ENCODE peak calls at places on chromosomes 11 and 22, in five cellular contexts. D is A549, R is HFF-Myc, O is heart right ventricle, I is fibroblast of lung. M is an unnamed sample.

GRCh38 chr22:35401863-35402262 is 1.9 kb downstream of the MCM5 start:
- DNase-seq in D (no peak), R (no peak), O (no peak), I (no peak), M (no peak)

GRCh38 chr22:29481265-29482000 is 1.4 kb downstream of the NEFH start:
- DNase-seq in D (no peak), R (no peak), O (no peak), I (peak), M (no peak)

GRCh38 chr11:67045314-67045713 is 11.3 kb upstream of the RHOD start:
- DNase-seq in D (peak), R (no peak), O (no peak), I (peak), M (no peak)

GRCh38 chr22:22123960-22124278 is 120.7 kb upstream of the VPREB1 start:
- DNase-seq in D (no peak), R (no peak), O (no peak), I (no peak), M (no peak)

GRCh38 chr11:133041928-133042890 is 490.1 kb downstream of the OPCML start:
- DNase-seq in D (no peak), R (no peak), O (no peak), I (no peak), M (no peak)

GRCh38 chr11:59777104-59777503 is 21.9 kb downstream of the STX3 start:
- DNase-seq in D (no peak), R (no peak), O (no peak), I (no peak), M (no peak)

GRCh38 chr11:108199446-108200321 is 22.8 kb downstream of the NPAT start:
- DNase-seq in D (no peak), R (no peak), O (no peak), I (peak), M (no peak)

GRCh38 chr11:1373536-1374214 is 16.1 kb upstream of the BRSK2 start:
- DNase-seq in D (no peak), R (no peak), O (no peak), I (no peak), M (no peak)

GRCh38 chr11:12404461-12404860 is 27.1 kb downstream of the PARVA start:
- DNase-seq in D (no peak), R (no peak), O (peak), I (no peak), M (no peak)

GRCh38 chr22:19659805-19660345 is 54.4 kb upstream of the SEPTIN5 start:
- DNase-seq in D (no peak), R (no peak), O (no peak), I (no peak), M (no peak)

GRCh38 chr22:16563555-16564520 is 28.8 kb downstream of the CCT8L2 start:
- DNase-seq in D (no peak), R (no peak), O (no peak), I (no peak), M (no peak)

GRCh38 chr11:1147792-1148191 is 10.0 kb upstream of the MUC5AC start:
- DNase-seq in D (no peak), R (no peak), O (no peak), I (no peak), M (no peak)

GRCh38 chr11:73374130-73374529 is 2.1 kb upstream of the RELT start:
- DNase-seq in D (no peak), R (no peak), O (no peak), I (no peak), M (no peak)

GRCh38 chr11:14537134-14537599 is 17.0 kb upstream of the PSMA1 start:
- DNase-seq in D (peak), R (no peak), O (no peak), I (peak), M (peak)

GRCh38 chr11:47121731-47122130 is 54.9 kb downstream of the ARFGAP2 start:
- DNase-seq in D (no peak), R (no peak), O (no peak), I (no peak), M (no peak)

GRCh38 chr11:33375688-33376311 is 118.6 kb downstream of the HIPK3 start:
- DNase-seq in D (peak), R (no peak), O (no peak), I (peak), M (no peak)

GRCh38 chr22:31610611-31611010 is 51.4 kb downstream of the PISD start:
- DNase-seq in D (no peak), R (no peak), O (no peak), I (no peak), M (no peak)

GRCh38 chr11:22459053-22459452 is 120.9 kb downstream of the SLC17A6 start:
- DNase-seq in D (no peak), R (no peak), O (no peak), I (peak), M (no peak)

GRCh38 chr11:80103149-80103859 is 662.5 kb upstream of the TENM4 start:
- DNase-seq in D (no peak), R (peak), O (no peak), I (peak), M (no peak)

GRCh38 chr11:86592047-86592564 is 80.3 kb downstream of the ME3 start:
- DNase-seq in D (no peak), R (no peak), O (no peak), I (peak), M (no peak)

GRCh38 chr22:22097727-22098228 is 115.2 kb upstream of the TOP3B start:
- DNase-seq in D (no peak), R (no peak), O (no peak), I (no peak), M (no peak)

GRCh38 chr11:86805873-86806310 is 5.5 kb downstream of the PRSS23 start:
- DNase-seq in D (no peak), R (no peak), O (no peak), I (peak), M (no peak)

GRCh38 chr11:63609971-63610580 is 4.2 kb downstream of the PLAAT3 start:
- DNase-seq in D (no peak), R (no peak), O (no peak), I (no peak), M (no peak)

GRCh38 chr22:20514658-20515406 is 7.4 kb downstream of the MED15 start:
- DNase-seq in D (no peak), R (no peak), O (no peak), I (peak), M (no peak)

GRCh38 chr11:72570893-72571741 is 103.1 kb downstream of the PDE2A start:
- DNase-seq in D (no peak), R (no peak), O (no peak), I (no peak), M (no peak)

GRCh38 chr11:71129624-71130023 is 122.8 kb downstream of the SHANK2 start:
- DNase-seq in D (no peak), R (peak), O (no peak), I (no peak), M (peak)

GRCh38 chr22:50713571-50714056 is 24.4 kb upstream of the ACR start:
- DNase-seq in D (no peak), R (no peak), O (no peak), I (no peak), M (no peak)

GRCh38 chr11:74280494-74280893 is 30.9 kb downstream of the P4HA3 start:
- DNase-seq in D (no peak), R (no peak), O (no peak), I (no peak), M (no peak)

GRCh38 chr22:49737101-49737551 is 90.5 kb downstream of the BRD1 start:
- DNase-seq in D (no peak), R (no peak), O (no peak), I (no peak), M (no peak)

GRCh38 chr11:13229675-13230359 is 47.8 kb upstream of the BMAL1 start:
- DNase-seq in D (no peak), R (no peak), O (no peak), I (peak), M (no peak)

GRCh38 chr22:27075028-27075678 is 417.8 kb downstream of the MIAT start:
- DNase-seq in D (no peak), R (no peak), O (no peak), I (no peak), M (peak)

GRCh38 chr11:16612801-16613400 is 125.5 kb upstream of the C11orf58 start:
- DNase-seq in D (no peak), R (no peak), O (no peak), I (peak), M (no peak)

GRCh38 chr11:66081505-66081904 is 11.4 kb downstream of the PACS1 start:
- DNase-seq in D (no peak), R (no peak), O (peak), I (no peak), M (peak)

GRCh38 chr11:75595511-75595910 is 33.5 kb downstream of the SERPINH1 start:
- DNase-seq in D (no peak), R (no peak), O (no peak), I (no peak), M (no peak)

GRCh38 chr11:12704049-12704448 is 29.8 kb downstream of the TEAD1 start:
- DNase-seq in D (no peak), R (no peak), O (no peak), I (peak), M (no peak)

GRCh38 chr11:85951049-85951405 is 95.8 kb downstream of the CCDC83 start:
- DNase-seq in D (no peak), R (no peak), O (no peak), I (no peak), M (no peak)

GRCh38 chr11:60970369-60970774 is 1.1 kb upstream of the CD6 start:
- DNase-seq in D (peak), R (no peak), O (peak), I (peak), M (peak)

GRCh38 chr11:74671520-74672196 is 59.6 kb downstream of the CHRDL2 start:
- DNase-seq in D (no peak), R (no peak), O (no peak), I (peak), M (no peak)

DNA sequence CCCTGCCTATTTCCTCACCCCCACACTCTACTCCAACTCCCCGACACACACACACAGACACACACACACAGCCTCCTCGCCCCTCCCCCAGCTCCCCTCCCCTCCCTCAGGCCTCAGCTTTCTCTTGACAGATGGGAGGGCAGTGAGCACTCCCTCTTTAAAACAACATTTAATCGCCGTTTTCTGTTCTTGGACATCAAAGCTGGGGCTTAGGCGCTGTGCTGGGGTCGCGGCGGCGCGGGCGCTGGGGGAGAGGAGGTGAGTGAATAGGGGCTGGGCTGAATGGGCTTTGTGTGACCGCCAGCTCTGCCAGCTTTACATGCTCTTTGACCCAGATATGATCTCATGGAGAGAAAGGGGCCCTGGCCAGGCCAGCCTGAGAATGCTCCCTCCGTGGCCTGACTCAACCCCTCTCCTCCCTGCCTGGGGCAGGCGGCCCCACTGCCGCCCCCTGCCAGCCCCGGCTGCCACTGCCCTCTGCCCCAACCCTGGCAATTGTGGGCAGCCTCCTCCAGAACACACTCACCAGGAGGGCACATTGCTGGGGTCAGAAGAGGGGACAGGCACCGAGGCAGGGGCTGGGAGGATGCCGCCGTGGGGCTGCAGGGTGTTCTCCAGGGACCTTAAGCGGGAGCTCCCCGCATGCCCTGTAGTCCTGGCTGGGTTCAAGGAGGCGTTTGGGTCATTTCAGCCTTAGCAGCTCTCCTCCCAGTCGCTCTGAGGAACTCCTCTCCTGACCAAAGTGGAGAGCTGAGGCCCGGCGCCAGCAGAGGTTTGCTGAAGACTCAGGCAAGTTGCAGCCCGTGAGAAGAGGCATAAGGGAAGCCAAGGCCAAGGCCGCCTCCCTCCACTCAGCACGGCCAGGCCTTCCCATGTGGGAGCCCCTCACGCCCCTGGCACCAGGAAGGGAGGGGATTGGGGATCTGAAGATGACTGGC is 38.3 kb upstream of the NNMT start:
- DNase-seq in D (no peak), R (no peak), O (peak), I (peak), M (no peak)
- H3K4me3 ChIP-seq in D (no peak), R (no peak), O (no peak), I (no peak), M (no peak)

GRCh38 chr11:19244621-19245020 is 3.9 kb upstream of the E2F8 start:
- DNase-seq in D (no peak), R (no peak), O (no peak), I (no peak), M (peak)

GRCh38 chr11:19243143-19243542 is 2.4 kb upstream of the E2F8 start:
- DNase-seq in D (no peak), R (no peak), O (no peak), I (no peak), M (peak)

GRCh38 chr11:19242184-19242932 is 1.6 kb upstream of the E2F8 start:
- DNase-seq in D (no peak), R (no peak), O (no peak), I (no peak), M (no peak)

GRCh38 chr11:19244084-19244483 is 3.3 kb upstream of the E2F8 start:
- DNase-seq in D (no peak), R (no peak), O (no peak), I (peak), M (no peak)

GRCh38 chr11:19243601-19244000 is 2.9 kb upstream of the E2F8 start:
- DNase-seq in D (no peak), R (no peak), O (no peak), I (no peak), M (no peak)
- H3K4me3 ChIP-seq in D (no peak), R (no peak), O (no peak), I (no peak), M (no peak)

DNA sequence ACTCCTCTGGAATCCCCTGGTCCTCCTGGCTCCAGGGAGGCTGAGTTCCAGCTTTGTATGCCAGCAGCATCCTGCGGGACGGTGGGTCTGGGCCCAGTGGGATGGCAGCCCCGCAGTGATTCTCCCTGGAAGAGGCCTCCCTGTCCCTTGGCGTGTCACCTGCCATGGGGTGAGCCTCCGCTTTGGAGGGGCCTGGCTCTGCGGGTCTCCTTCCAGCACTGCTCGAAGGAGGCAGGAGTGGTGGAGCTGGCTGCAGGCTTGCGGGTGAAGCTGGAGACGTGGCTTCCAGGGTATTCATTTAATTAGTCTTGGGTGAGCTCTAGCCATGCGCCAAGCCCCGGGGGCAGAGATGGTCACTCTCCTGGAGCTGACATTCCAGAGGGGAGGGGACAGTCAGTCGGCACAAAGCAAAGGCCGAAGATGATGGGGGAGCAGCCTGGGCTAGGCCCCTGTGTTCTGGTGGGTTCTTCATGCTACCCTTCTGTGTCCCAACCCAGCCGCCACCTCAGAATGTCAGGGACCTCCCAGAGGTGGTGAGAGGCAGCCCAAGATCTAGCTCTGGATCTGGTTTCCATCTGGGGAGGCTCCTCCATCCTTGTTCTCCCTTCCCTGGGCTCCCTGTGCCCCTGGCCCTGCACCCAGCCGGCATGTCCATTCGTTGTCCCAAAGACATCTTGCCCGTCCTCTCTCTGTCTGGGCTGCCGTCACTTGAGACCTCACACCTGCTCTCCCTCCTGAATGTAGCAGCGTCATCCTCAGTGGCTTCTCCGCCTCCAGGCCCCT is 1332.5 kb downstream of the BRD1 start:
- DNase-seq in D (no peak), R (no peak), O (no peak), I (no peak), M (no peak)
- H3K4me3 ChIP-seq in D (no peak), R (no peak), O (no peak), I (no peak), M (no peak)

DNA sequence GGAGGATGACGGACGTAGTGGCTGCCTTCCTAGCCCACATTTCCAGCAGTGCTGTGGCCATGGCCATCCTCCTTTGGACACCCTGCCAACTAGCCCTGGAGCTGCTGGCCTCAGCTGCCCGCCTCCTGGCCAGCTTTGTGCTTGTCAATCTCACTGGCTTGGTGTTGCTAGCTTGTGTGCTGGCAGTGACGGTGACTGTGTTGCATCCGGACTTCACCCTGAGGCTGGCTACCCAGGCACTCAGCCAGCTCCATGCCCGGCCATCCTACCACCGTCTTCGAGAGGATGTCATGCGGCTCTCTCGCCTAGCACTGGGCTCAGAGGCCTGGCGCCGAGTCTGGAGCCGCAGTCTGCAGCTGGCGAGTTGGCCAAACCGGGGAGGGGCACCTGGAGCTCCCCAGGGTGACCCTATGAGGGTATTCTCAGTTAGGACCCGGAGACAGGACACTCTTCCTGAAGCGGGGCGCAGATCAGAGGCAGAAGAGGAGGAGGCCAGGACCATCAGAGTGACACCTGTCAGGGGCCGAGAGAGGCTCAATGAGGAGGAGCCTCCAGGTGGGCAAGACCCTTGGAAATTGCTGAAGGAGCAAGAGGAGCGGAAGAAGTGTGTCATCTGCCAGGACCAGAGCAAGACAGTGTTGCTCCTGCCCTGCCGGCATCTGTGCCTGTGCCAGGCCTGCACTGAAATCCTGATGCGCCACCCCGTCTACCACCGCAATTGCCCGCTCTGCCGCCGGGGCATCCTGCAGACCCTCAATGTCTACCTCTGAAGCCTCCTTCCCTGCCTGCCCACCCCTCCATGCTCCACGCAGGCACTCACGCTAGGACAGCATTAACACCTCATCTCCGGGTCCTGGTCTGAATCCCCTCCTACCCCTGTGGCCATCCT is 1.6 kb downstream of the RNF26 start:
- DNase-seq in D (no peak), R (no peak), O (no peak), I (no peak), M (no peak)
- H3K4me3 ChIP-seq in D (no peak), R (peak), O (no peak), I (no peak), M (peak)

GRCh38 chr11:69375316-69376154 is 81.6 kb downstream of the MYEOV start:
- DNase-seq in D (no peak), R (no peak), O (no peak), I (no peak), M (no peak)
- H3K4me3 ChIP-seq in D (no peak), R (no peak), O (no peak), I (no peak), M (no peak)

GRCh38 chr22:39437836-39438704 is 18.7 kb upstream of the MGAT3 start:
- DNase-seq in D (no peak), R (no peak), O (no peak), I (no peak), M (peak)
- H3K4me3 ChIP-seq in D (no peak), R (no peak), O (peak), I (no peak), M (peak)